ENCODE peak calls at places on chromosomes 3 and 15, in nine cellular contexts. S, M, V, A, I, H, U, T and W are unnamed samples.
A peak's percentile ranks its signal among the peaks of the same experiment; 100 is the strongest.

GRCh38 chr3:195139876-195140240 is 131.1 kb downstream of the XXYLT1 start:
- DNase-seq in S (no peak), A (peak; percentile 62), H (peak; percentile 48), M (no peak), I (no peak), V (no peak), T (peak; percentile 2), U (no peak), W (peak; percentile 80)

GRCh38 chr15:77225641-77226040 is 154.7 kb upstream of the TSPAN3 start:
- DNase-seq in U (no peak), H (no peak), M (no peak), T (no peak), A (peak; percentile 55), S (no peak), I (no peak), V (no peak), W (peak; percentile 5)

GRCh38 chr15:63043391-63044076 is 987 bp downstream of the TPM1 start:
- DNase-seq in H (no peak), S (no peak), T (no peak), M (no peak), U (peak; percentile 40), I (no peak), V (peak; percentile 42), A (no peak), W (no peak)

GRCh38 chr3:15271785-15272381 is 60.5 kb downstream of the SH3BP5 start:
- DNase-seq in H (no peak), S (no peak), A (no peak), M (no peak), V (peak; percentile 67), T (no peak), I (no peak), U (no peak), W (no peak)

GRCh38 chr15:85607842-85608241 is 186.9 kb downstream of the KLHL25 start:
- DNase-seq in A (peak; percentile 93), U (no peak), M (no peak), H (peak; percentile 91), I (no peak), T (no peak), V (no peak), S (no peak), W (peak; percentile 89)

GRCh38 chr3:12681586-12682371 is 17.9 kb upstream of the RAF1 start:
- DNase-seq in S (no peak), I (peak; percentile 45), M (no peak), T (no peak), U (no peak), H (peak; percentile 79), A (peak; percentile 78), V (no peak), W (peak; percentile 76)

GRCh38 chr3:64832098-64832497 is 144.3 kb upstream of the ADAMTS9 start:
- DNase-seq in A (no peak), T (no peak), U (no peak), I (no peak), V (no peak), H (no peak), M (no peak), S (no peak), W (no peak)

GRCh38 chr3:59502806-59503205 is 453.0 kb upstream of the CFAP20DC start:
- DNase-seq in S (no peak), A (peak; percentile 95), T (no peak), V (no peak), U (no peak), M (no peak), H (peak; percentile 96), I (no peak), W (peak; percentile 66)

GRCh38 chr15:75620043-75620775 is 5.3 kb downstream of the SNUPN start:
- DNase-seq in H (peak; percentile 81), T (no peak), M (no peak), A (peak; percentile 39), V (no peak), S (no peak), U (no peak), I (peak; percentile 61), W (peak; percentile 58)

GRCh38 chr15:75625542-75626347 is at the start of gene SNUPN:
- DNase-seq in I (peak; percentile 94), M (peak; percentile 75), A (peak; percentile 86), U (peak; percentile 96), S (peak; percentile 94), V (peak; percentile 96), T (no peak), H (peak; percentile 84), W (peak; percentile 94)

GRCh38 chr15:75622505-75622904 is 3.0 kb downstream of the SNUPN start:
- DNase-seq in I (no peak), S (no peak), H (no peak), T (no peak), V (no peak), U (no peak), A (no peak), M (no peak), W (no peak)

GRCh38 chr15:75616766-75617165 is 8.8 kb downstream of the SNUPN start:
- DNase-seq in T (no peak), H (no peak), A (no peak), M (no peak), V (no peak), S (no peak), I (no peak), U (no peak), W (no peak)

DNA sequence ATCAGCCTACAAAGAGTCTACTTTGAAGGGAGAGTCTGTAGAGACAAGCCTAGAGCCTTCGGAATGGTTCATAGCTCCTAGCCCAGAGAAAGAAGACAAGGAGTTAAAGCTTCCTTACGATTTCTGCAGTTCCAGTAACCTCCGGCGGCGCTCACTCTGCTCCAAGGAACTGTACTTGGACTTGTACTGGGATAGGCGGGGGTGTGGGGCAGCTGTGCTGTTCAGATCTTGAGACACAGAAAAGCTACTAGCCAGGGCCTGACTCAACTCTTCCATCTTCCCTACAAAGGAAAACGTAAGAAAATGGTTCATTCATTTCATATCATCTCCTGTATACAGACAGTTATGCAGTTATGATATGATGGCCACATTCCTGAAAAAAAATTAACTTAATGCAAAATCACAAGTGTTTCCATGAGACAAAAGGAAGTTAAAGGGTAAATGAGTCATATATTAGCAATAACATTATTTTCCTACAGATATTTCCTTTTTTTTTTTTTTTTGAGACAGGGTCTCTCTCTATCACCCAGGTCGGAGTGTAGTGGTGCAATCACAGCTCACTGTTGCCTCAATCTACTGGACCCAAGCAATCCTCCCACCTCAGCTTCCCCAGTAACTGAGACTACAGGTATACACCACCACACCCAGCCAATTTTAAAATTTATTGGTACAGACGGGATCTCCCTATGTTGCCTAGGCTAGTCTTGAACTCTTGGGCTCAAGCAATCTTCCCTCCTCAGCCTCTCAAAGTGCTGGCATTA is 4.6 kb downstream of the SNUPN start:
- DNase-seq in T (no peak), H (peak; percentile 94), M (no peak), S (no peak), A (peak; percentile 89), I (peak; percentile 94), U (no peak), V (no peak), W (peak; percentile 81)
- TF ChIP-seq CTCF in T (no peak), H (peak; percentile 47), M (no peak), S (no peak), A (peak; percentile 38), I (peak; percentile 68), U (no peak), V (no peak), W (peak; percentile 17)

GRCh38 chr15:73927476-73928240 is 1.4 kb downstream of the LOXL1 start:
- DNase-seq in I (no peak), U (peak; percentile 82), V (peak; percentile 80), A (peak; percentile 51), H (peak; percentile 42), M (no peak), S (peak; percentile 66), T (no peak), W (peak; percentile 54)
- TF ChIP-seq CTCF in I (peak; percentile 33), U (peak; percentile 67), V (peak; percentile 20), A (peak; percentile 42), H (peak; percentile 37), M (peak; percentile 58), S (peak; percentile 52), T (peak; percentile 59), W (peak; percentile 52)

GRCh38 chr3:47024932-47025331 is 45.5 kb downstream of the NBEAL2 start:
- DNase-seq in T (no peak), I (no peak), M (no peak), S (no peak), U (no peak), H (peak; percentile 33), V (no peak), A (peak; percentile 59), W (no peak)
- TF ChIP-seq CTCF in T (no peak), I (no peak), M (no peak), S (no peak), U (no peak), H (no peak), V (no peak), A (no peak), W (no peak)

DNA sequence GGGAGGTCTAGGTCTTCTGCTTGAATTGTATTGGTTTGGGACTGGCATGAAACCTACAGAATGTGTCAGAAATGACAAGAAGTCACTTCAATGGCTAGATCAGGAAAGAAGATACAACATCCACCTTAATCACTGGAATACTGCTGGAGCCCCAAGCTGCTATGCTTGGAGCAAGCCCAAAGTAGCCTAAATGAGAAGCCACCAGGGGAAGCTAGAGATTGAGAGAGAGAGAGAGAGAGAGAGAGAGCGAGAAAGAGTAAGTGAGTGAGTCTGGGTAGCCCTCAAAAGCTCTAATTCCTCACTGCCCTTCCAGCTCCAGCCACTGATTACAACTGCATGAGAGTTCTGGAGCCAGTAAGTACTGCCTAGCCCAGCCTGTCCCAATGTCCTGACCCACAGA is 529.2 kb upstream of the GOLIM4 start:
- DNase-seq in A (no peak), T (no peak), S (no peak), V (no peak), I (no peak), H (no peak), M (no peak), U (peak; percentile 35), W (no peak)
- TF ChIP-seq CTCF in A (no peak), T (peak; percentile 18), S (no peak), V (no peak), I (no peak), H (no peak), M (no peak), U (peak; percentile 16), W (no peak)